ENCODE peak calls at places on chromosomes 13 and 19, in four cellular contexts. G, Q, T and E are unnamed samples.

GRCh38 chr13:39347926-39348901 is 254.8 kb downstream of the LHFPL6 start:
- DNase-seq in G (no peak), Q (no peak), T (no peak), E (no peak)

GRCh38 chr19:3611841-3612240 is 5.2 kb upstream of the TBXA2R start:
- DNase-seq in G (peak), Q (no peak), T (no peak), E (no peak)

GRCh38 chr13:35822666-35823065 is 308.5 kb downstream of the DCLK1 start:
- DNase-seq in G (no peak), Q (no peak), T (no peak), E (no peak)

GRCh38 chr13:27200413-27201066 is 28.9 kb upstream of the USP12 start:
- DNase-seq in G (no peak), Q (no peak), T (no peak), E (no peak)

GRCh38 chr19:13128583-13128982 is 10.5 kb downstream of the NACC1 start:
- DNase-seq in G (no peak), Q (no peak), T (no peak), E (no peak)

GRCh38 chr13:114118086-114118762 is 14.2 kb downstream of the RASA3 start:
- DNase-seq in G (no peak), Q (no peak), T (peak), E (no peak)

GRCh38 chr13:113298001-113298945 is 1.2 kb downstream of the LAMP1 start:
- DNase-seq in G (no peak), Q (no peak), T (no peak), E (no peak)

GRCh38 chr19:16342002-16342715 is 17.5 kb downstream of the KLF2 start:
- DNase-seq in G (no peak), Q (no peak), T (no peak), E (no peak)

GRCh38 chr19:49807174-49807830 is 5.8 kb downstream of the FUZ start:
- DNase-seq in G (no peak), Q (no peak), T (no peak), E (no peak)

GRCh38 chr19:40702337-40703012 is 12.0 kb upstream of the NUMBL start:
- DNase-seq in G (no peak), Q (no peak), T (no peak), E (peak)

GRCh38 chr13:87131611-87132010 is 539.6 kb upstream of the SLITRK5 start:
- DNase-seq in G (no peak), Q (no peak), T (no peak), E (no peak)

GRCh38 chr13:113656831-113657671 is 947 bp downstream of the ATP4B start:
- DNase-seq in G (peak), Q (peak), T (peak), E (no peak)

GRCh38 chr19:8731428-8732169 is 10.2 kb downstream of the OR2Z1 start:
- DNase-seq in G (no peak), Q (no peak), T (no peak), E (no peak)

GRCh38 chr13:31885994-31886393 is 145.6 kb upstream of the FRY start:
- DNase-seq in G (no peak), Q (no peak), T (no peak), E (no peak)

GRCh38 chr13:84455143-84455905 is 573.0 kb upstream of the SLITRK1 start:
- DNase-seq in G (no peak), Q (no peak), T (no peak), E (no peak)

GRCh38 chr19:44059229-44059628 is 7.4 kb downstream of the ZNF223 start:
- DNase-seq in G (no peak), Q (no peak), T (no peak), E (no peak)

GRCh38 chr13:94825507-94825906 is 113.2 kb upstream of the SOX21 start:
- DNase-seq in G (no peak), Q (peak), T (no peak), E (no peak)

GRCh38 chr13:53197424-53197823 is 168.8 kb downstream of the OLFM4 start:
- DNase-seq in G (no peak), Q (no peak), T (no peak), E (no peak)

GRCh38 chr19:35608250-35608649 is 4.3 kb upstream of the HAUS5 start:
- DNase-seq in G (no peak), Q (no peak), T (no peak), E (no peak)

GRCh38 chr19:43444531-43445340 is 20.7 kb downstream of the LYPD3 start:
- DNase-seq in G (peak), Q (no peak), T (no peak), E (no peak)

GRCh38 chr19:53503126-53503525 is 34.8 kb upstream of the ZNF331 start:
- DNase-seq in G (no peak), Q (no peak), T (no peak), E (peak)

GRCh38 chr13:112105884-112106283 is 38.9 kb downstream of the SOX1 start:
- DNase-seq in G (no peak), Q (no peak), T (no peak), E (no peak)

GRCh38 chr13:110403721-110404120 is 96.6 kb downstream of the COL4A2 start:
- DNase-seq in G (no peak), Q (no peak), T (no peak), E (no peak)

GRCh38 chr19:13153627-13154240 is 3.5 kb downstream of the IER2 start:
- DNase-seq in G (no peak), Q (peak), T (no peak), E (no peak)

GRCh38 chr19:12224676-12225075 is 61.8 kb downstream of the ZNF136 start:
- DNase-seq in G (no peak), Q (no peak), T (no peak), E (no peak)

GRCh38 chr13:59437902-59438301 is 725.8 kb downstream of the DIAPH3 start:
- DNase-seq in G (no peak), Q (no peak), T (no peak), E (no peak)

GRCh38 chr13:53946500-53946899 is 917.9 kb downstream of the OLFM4 start:
- DNase-seq in G (no peak), Q (no peak), T (no peak), E (no peak)

GRCh38 chr13:112772539-112772909 is 82.7 kb downstream of the ATP11A start:
- DNase-seq in G (no peak), Q (no peak), T (no peak), E (no peak)

GRCh38 chr13:20713751-20714150 is 10.3 kb downstream of the IL17D start:
- DNase-seq in G (no peak), Q (peak), T (no peak), E (no peak)

GRCh38 chr13:35485451-35485850 is 9.0 kb upstream of the MAB21L1 start:
- DNase-seq in G (no peak), Q (no peak), T (no peak), E (no peak)

GRCh38 chr13:80339841-80340642 is 884 bp downstream of the SPRY2 start:
- DNase-seq in G (peak), Q (peak), T (no peak), E (peak)

GRCh38 chr13:109163052-109163413 is 533.6 kb downstream of the MYO16 start:
- DNase-seq in G (no peak), Q (no peak), T (no peak), E (no peak)

GRCh38 chr13:46334008-46334407 is 53.0 kb downstream of the RUBCNL start:
- DNase-seq in G (no peak), Q (no peak), T (no peak), E (no peak)

GRCh38 chr19:49801966-49802661 is 11.0 kb downstream of the FUZ start:
- DNase-seq in G (no peak), Q (peak), T (peak), E (peak)

GRCh38 chr13:112837371-112838037 is 131.5 kb upstream of the MCF2L start:
- DNase-seq in G (no peak), Q (no peak), T (no peak), E (no peak)

GRCh38 chr19:14450168-14450874 is 17.2 kb downstream of the PKN1 start:
- DNase-seq in G (peak), Q (no peak), T (no peak), E (no peak)

GRCh38 chr19:6035026-6035425 is 57.1 kb upstream of the RANBP3 start:
- DNase-seq in G (peak), Q (peak), T (peak), E (no peak)
- H3K27ac ChIP-seq in G (no peak), Q (no peak), T (no peak), E (no peak)

DNA sequence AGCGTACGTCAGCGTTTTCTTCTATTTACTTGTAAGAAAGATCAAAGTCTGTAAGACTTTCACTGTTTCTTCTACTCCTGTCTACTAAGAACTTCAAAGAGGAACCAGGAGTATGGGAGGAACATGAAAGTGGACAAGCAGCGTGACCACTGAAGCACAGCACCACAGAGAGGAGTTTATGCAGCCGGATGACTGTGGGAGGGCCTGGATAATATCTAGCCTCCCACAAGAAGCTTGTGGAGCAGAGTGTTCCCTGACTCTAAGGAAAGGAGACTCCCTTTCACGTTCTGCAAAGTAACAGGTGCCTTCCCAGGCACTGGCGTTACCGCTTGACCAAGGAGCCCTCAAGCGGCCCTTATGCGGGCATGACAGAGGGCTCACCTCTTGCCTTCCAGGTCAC is 83.6 kb upstream of the PDCD5 start:
- DNase-seq in G (no peak), Q (no peak), T (no peak), E (no peak)
- H3K27ac ChIP-seq in G (no peak), Q (no peak), T (no peak), E (no peak)

GRCh38 chr13:43984292-43984691 is 104.6 kb downstream of the LACC1 start:
- DNase-seq in G (no peak), Q (no peak), T (no peak), E (no peak)

GRCh38 chr13:43986395-43986794 is 106.7 kb downstream of the LACC1 start:
- DNase-seq in G (no peak), Q (no peak), T (no peak), E (no peak)

GRCh38 chr13:43983373-43983772 is 103.7 kb downstream of the LACC1 start:
- DNase-seq in G (no peak), Q (no peak), T (no peak), E (no peak)

GRCh38 chr13:43988302-43988701 is 108.6 kb downstream of the LACC1 start:
- DNase-seq in G (no peak), Q (no peak), T (no peak), E (no peak)

DNA sequence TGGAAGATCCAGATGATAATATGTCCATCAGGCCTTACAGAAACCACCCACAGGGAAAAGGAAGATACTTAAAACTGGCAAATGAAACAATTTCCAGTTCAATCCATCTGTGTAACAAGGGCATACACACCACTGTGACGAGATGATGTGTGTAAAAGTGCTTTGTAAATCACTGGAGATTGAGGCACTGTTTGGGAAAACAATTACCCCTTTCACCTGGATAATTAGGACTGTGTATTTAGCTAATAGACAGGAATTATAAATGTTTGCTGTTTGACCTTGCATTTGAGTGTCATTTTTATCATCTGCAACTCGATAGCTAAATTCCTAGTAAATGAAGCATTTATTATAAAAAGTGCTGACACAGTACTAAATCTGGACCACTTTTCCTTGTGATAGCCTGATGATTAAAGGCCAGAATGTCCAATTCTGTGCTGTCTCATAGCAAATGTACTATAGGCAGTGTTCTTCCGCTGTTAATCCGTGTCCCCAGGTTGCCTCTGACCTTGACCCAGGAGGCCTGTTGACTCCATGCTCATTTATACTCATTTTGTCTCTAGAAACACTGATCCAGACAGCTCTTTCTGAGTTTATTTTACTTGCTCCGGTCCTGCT is 105.8 kb downstream of the LACC1 start:
- DNase-seq in G (no peak), Q (no peak), T (no peak), E (no peak)
- H3K27ac ChIP-seq in G (no peak), Q (no peak), T (no peak), E (no peak)

DNA sequence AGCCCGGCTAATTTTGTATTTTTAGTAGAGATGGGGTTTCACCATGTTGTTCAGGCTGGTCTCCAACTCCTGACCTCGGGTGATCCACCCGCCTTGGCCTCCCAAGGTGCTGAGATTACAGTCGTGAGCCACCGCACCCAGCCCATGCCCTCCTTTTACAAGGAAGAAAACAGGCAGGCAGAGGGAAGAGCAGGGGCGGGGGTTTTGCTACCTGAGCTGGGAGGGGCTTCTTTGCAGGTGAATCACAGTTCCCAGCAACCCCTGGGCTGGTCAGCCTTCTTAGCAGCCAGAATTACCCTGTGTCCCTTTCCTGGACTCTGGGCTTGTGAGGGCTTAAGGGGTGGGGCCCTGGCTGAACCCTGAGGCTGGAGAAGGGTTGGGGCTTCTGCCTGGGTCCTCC is 3.1 kb upstream of the KCNJ14 start:
- DNase-seq in G (no peak), Q (no peak), T (no peak), E (no peak)
- H3K27ac ChIP-seq in G (no peak), Q (no peak), T (no peak), E (peak)

GRCh38 chr13:43127827-43128226 is 104.4 kb downstream of the DNAJC15 start:
- DNase-seq in G (no peak), Q (no peak), T (no peak), E (no peak)
- H3K27ac ChIP-seq in G (no peak), Q (no peak), T (no peak), E (peak)